ENCODE peak calls at places on chromosome 6, in nine cellular contexts. P is adrenal gland; D is substantia nigra; F is right lobe of liver; V is activated T-helper 1 cell treated with anti-CD3 and anti-CD28 coated beads, Interleukin-12 subunit alpha, Interleukin-12 subunit beta, Interleukin-2, Interleukin-4 antibody, amounts not matched to agents 30 ng/mL and 10 ng/mL and 1 ng/mL, durations not matched to agents 14 hours and 24 hours and 36 hours; X is cardiac muscle cell; K is activated T-cell treated with anti-CD3 and anti-CD28 coated beads for 48 hours; M is A549; A is K562. G is an unnamed sample.

GRCh38 chr6:136753624-136754023 is 38.7 kb downstream of the MAP3K5 start:
- DNase-seq in V (peak), K (peak), F (no peak), X (no peak), D (no peak), M (no peak), P (no peak), A (no peak), G (no peak)

GRCh38 chr6:13712485-13712990 is 903 bp upstream of the RANBP9 start:
- DNase-seq in F (no peak), X (no peak), K (no peak), M (no peak), A (no peak), D (no peak), P (no peak), V (no peak), G (peak)

GRCh38 chr6:2632368-2632767 is 118.4 kb downstream of the MYLK4 start:
- DNase-seq in X (no peak), K (no peak), P (peak), V (no peak), M (no peak), F (no peak), D (no peak), A (no peak), G (peak)

GRCh38 chr6:159977242-159978214 is 8.6 kb downstream of the IGF2R start:
- DNase-seq in M (no peak), D (peak), F (no peak), A (no peak), P (peak), K (no peak), X (no peak), V (no peak), G (no peak)

GRCh38 chr6:42049116-42049809 is 1.1 kb upstream of the TAF8 start:
- DNase-seq in P (no peak), X (no peak), F (peak), D (no peak), M (no peak), K (no peak), V (no peak), A (no peak), G (no peak)

GRCh38 chr6:12208190-12208589 is 82.0 kb upstream of the EDN1 start:
- DNase-seq in P (peak), K (peak), V (no peak), F (no peak), D (no peak), M (no peak), X (no peak), A (no peak), G (no peak)

GRCh38 chr6:158841358-158841757 is 22.2 kb upstream of the EZR start:
- DNase-seq in A (no peak), V (no peak), P (no peak), F (no peak), D (no peak), M (no peak), K (no peak), X (no peak), G (no peak)

GRCh38 chr6:71412559-71412958 is 123.9 kb downstream of the OGFRL1 start:
- DNase-seq in F (no peak), A (no peak), P (no peak), D (no peak), X (no peak), V (no peak), M (no peak), K (no peak), G (no peak)

GRCh38 chr6:6885521-6886088 is 222.2 kb upstream of the RREB1 start:
- DNase-seq in D (peak), M (no peak), K (no peak), X (no peak), V (no peak), A (peak), F (peak), P (peak), G (peak)